ENCODE peak calls at places on chromosomes 5 and 9, in six cellular contexts. One of them, this sample, is unnamed.
A peak's percentile ranks its signal among the peaks of the same experiment; 100 is the strongest.

GRCh38 chr9:36316629-36317317 is 58.5 kb upstream of the GNE start:
- DNase-seq in brain microvascular endothelial cell: peak; percentile 18
- DNase-seq in endothelial cell of umbilical vein: peak; percentile 66
- DNase-seq in tibial artery: no peak
- DNase-seq in left ventricle myocardium inferior: no peak
- DNase-seq in upper lobe of right lung: no peak
- DNase-seq in this sample: peak; percentile 39

GRCh38 chr5:78792342-78793055 is 143.9 kb upstream of the LHFPL2 start:
- DNase-seq in brain microvascular endothelial cell: no peak
- DNase-seq in endothelial cell of umbilical vein: no peak
- DNase-seq in tibial artery: no peak
- DNase-seq in left ventricle myocardium inferior: no peak
- DNase-seq in upper lobe of right lung: no peak
- DNase-seq in this sample: no peak

GRCh38 chr5:122019936-122020590 is 58.0 kb downstream of the LOX start:
- DNase-seq in brain microvascular endothelial cell: no peak
- DNase-seq in endothelial cell of umbilical vein: no peak
- DNase-seq in tibial artery: no peak
- DNase-seq in left ventricle myocardium inferior: no peak
- DNase-seq in upper lobe of right lung: no peak
- DNase-seq in this sample: no peak

GRCh38 chr5:22023784-22024183 is 829.4 kb downstream of the CDH12 start:
- DNase-seq in brain microvascular endothelial cell: no peak
- DNase-seq in endothelial cell of umbilical vein: no peak
- DNase-seq in tibial artery: no peak
- DNase-seq in left ventricle myocardium inferior: no peak
- DNase-seq in upper lobe of right lung: no peak
- DNase-seq in this sample: no peak

GRCh38 chr5:126998201-126998631 is 32.1 kb downstream of the MARCHF3 start:
- DNase-seq in brain microvascular endothelial cell: no peak
- DNase-seq in endothelial cell of umbilical vein: no peak
- DNase-seq in tibial artery: no peak
- DNase-seq in left ventricle myocardium inferior: no peak
- DNase-seq in upper lobe of right lung: no peak
- DNase-seq in this sample: no peak

GRCh38 chr5:148383564-148384388 is at the start of gene FBXO38:
- DNase-seq in brain microvascular endothelial cell: peak; percentile 97
- DNase-seq in endothelial cell of umbilical vein: peak; percentile 97
- DNase-seq in tibial artery: peak; percentile 98
- DNase-seq in left ventricle myocardium inferior: peak; percentile 95
- DNase-seq in upper lobe of right lung: peak; percentile 98
- DNase-seq in this sample: peak; percentile 97

GRCh38 chr5:13946111-13946510 is 1.6 kb upstream of the DNAH5 start:
- DNase-seq in brain microvascular endothelial cell: no peak
- DNase-seq in endothelial cell of umbilical vein: no peak
- DNase-seq in tibial artery: no peak
- DNase-seq in left ventricle myocardium inferior: no peak
- DNase-seq in upper lobe of right lung: no peak
- DNase-seq in this sample: no peak

GRCh38 chr5:39219433-39219832 is at the start of gene FYB1:
- DNase-seq in brain microvascular endothelial cell: no peak
- DNase-seq in endothelial cell of umbilical vein: no peak
- DNase-seq in tibial artery: peak; percentile 76
- DNase-seq in left ventricle myocardium inferior: peak; percentile 46
- DNase-seq in upper lobe of right lung: no peak
- DNase-seq in this sample: no peak

GRCh38 chr9:91486699-91487497 is 63.3 kb upstream of the NFIL3 start:
- DNase-seq in brain microvascular endothelial cell: peak; percentile 66
- DNase-seq in endothelial cell of umbilical vein: no peak
- DNase-seq in tibial artery: no peak
- DNase-seq in left ventricle myocardium inferior: no peak
- DNase-seq in upper lobe of right lung: no peak
- DNase-seq in this sample: no peak

GRCh38 chr5:62460578-62460983 is 48.0 kb downstream of the IPO11 start:
- DNase-seq in brain microvascular endothelial cell: peak; percentile 25
- DNase-seq in endothelial cell of umbilical vein: peak; percentile 67
- DNase-seq in tibial artery: no peak
- DNase-seq in left ventricle myocardium inferior: no peak
- DNase-seq in upper lobe of right lung: no peak
- DNase-seq in this sample: no peak

GRCh38 chr5:172870807-172871431 is 36.9 kb downstream of the ERGIC1 start:
- DNase-seq in brain microvascular endothelial cell: peak; percentile 68
- DNase-seq in endothelial cell of umbilical vein: peak; percentile 61
- DNase-seq in tibial artery: no peak
- DNase-seq in left ventricle myocardium inferior: no peak
- DNase-seq in upper lobe of right lung: peak; percentile 80
- DNase-seq in this sample: no peak

GRCh38 chr9:34072410-34072809 is 23.7 kb upstream of the UBAP2 start:
- DNase-seq in brain microvascular endothelial cell: no peak
- DNase-seq in endothelial cell of umbilical vein: no peak
- DNase-seq in tibial artery: no peak
- DNase-seq in left ventricle myocardium inferior: no peak
- DNase-seq in upper lobe of right lung: no peak
- DNase-seq in this sample: peak; percentile 26

GRCh38 chr5:58085800-58086199 is 374.1 kb downstream of the PLK2 start:
- DNase-seq in brain microvascular endothelial cell: peak; percentile 9
- DNase-seq in endothelial cell of umbilical vein: peak; percentile 60
- DNase-seq in tibial artery: no peak
- DNase-seq in left ventricle myocardium inferior: no peak
- DNase-seq in upper lobe of right lung: no peak
- DNase-seq in this sample: peak; percentile 33

GRCh38 chr9:125904155-125904841 is 157.1 kb downstream of the PBX3 start:
- DNase-seq in brain microvascular endothelial cell: no peak
- DNase-seq in endothelial cell of umbilical vein: peak; percentile 44
- DNase-seq in tibial artery: no peak
- DNase-seq in left ventricle myocardium inferior: no peak
- DNase-seq in upper lobe of right lung: no peak
- DNase-seq in this sample: no peak

GRCh38 chr9:136599811-136600660 is 54.2 kb upstream of the NOTCH1 start:
- DNase-seq in brain microvascular endothelial cell: no peak
- DNase-seq in endothelial cell of umbilical vein: no peak
- DNase-seq in tibial artery: no peak
- DNase-seq in left ventricle myocardium inferior: no peak
- DNase-seq in upper lobe of right lung: no peak
- DNase-seq in this sample: no peak

GRCh38 chr5:88690619-88691560 is 192.1 kb downstream of the MEF2C start:
- DNase-seq in brain microvascular endothelial cell: no peak
- DNase-seq in endothelial cell of umbilical vein: peak; percentile 72
- DNase-seq in tibial artery: peak; percentile 80
- DNase-seq in left ventricle myocardium inferior: peak; percentile 66
- DNase-seq in upper lobe of right lung: peak; percentile 80
- DNase-seq in this sample: peak; percentile 76

GRCh38 chr9:123678878-123679329 is 251.0 kb downstream of the DENND1A start:
- DNase-seq in brain microvascular endothelial cell: no peak
- DNase-seq in endothelial cell of umbilical vein: no peak
- DNase-seq in tibial artery: no peak
- DNase-seq in left ventricle myocardium inferior: no peak
- DNase-seq in upper lobe of right lung: no peak
- DNase-seq in this sample: no peak

GRCh38 chr9:130058887-130059286 is 5.2 kb downstream of the GPR107 start:
- DNase-seq in brain microvascular endothelial cell: no peak
- DNase-seq in endothelial cell of umbilical vein: peak; percentile 68
- DNase-seq in tibial artery: no peak
- DNase-seq in left ventricle myocardium inferior: no peak
- DNase-seq in upper lobe of right lung: no peak
- DNase-seq in this sample: no peak

GRCh38 chr5:87329114-87329513 is 61.4 kb downstream of the RASA1 start:
- DNase-seq in brain microvascular endothelial cell: no peak
- DNase-seq in endothelial cell of umbilical vein: no peak
- DNase-seq in tibial artery: no peak
- DNase-seq in left ventricle myocardium inferior: no peak
- DNase-seq in upper lobe of right lung: no peak
- DNase-seq in this sample: no peak

GRCh38 chr9:16425572-16425971 is 444.9 kb downstream of the BNC2 start:
- DNase-seq in brain microvascular endothelial cell: peak; percentile 43
- DNase-seq in endothelial cell of umbilical vein: no peak
- DNase-seq in tibial artery: no peak
- DNase-seq in left ventricle myocardium inferior: no peak
- DNase-seq in upper lobe of right lung: no peak
- DNase-seq in this sample: no peak

GRCh38 chr9:38149647-38150046 is 80.6 kb upstream of the SHB start:
- DNase-seq in brain microvascular endothelial cell: no peak
- DNase-seq in endothelial cell of umbilical vein: no peak
- DNase-seq in tibial artery: no peak
- DNase-seq in left ventricle myocardium inferior: no peak
- DNase-seq in upper lobe of right lung: peak; percentile 10
- DNase-seq in this sample: no peak

GRCh38 chr9:89377411-89377810 is 59.1 kb downstream of the SECISBP2 start:
- DNase-seq in brain microvascular endothelial cell: no peak
- DNase-seq in endothelial cell of umbilical vein: no peak
- DNase-seq in tibial artery: no peak
- DNase-seq in left ventricle myocardium inferior: no peak
- DNase-seq in upper lobe of right lung: no peak
- DNase-seq in this sample: no peak

GRCh38 chr9:89376286-89376685 is 58.0 kb downstream of the SECISBP2 start:
- DNase-seq in brain microvascular endothelial cell: no peak
- DNase-seq in endothelial cell of umbilical vein: no peak
- DNase-seq in tibial artery: no peak
- DNase-seq in left ventricle myocardium inferior: no peak
- DNase-seq in upper lobe of right lung: no peak
- DNase-seq in this sample: no peak

GRCh38 chr9:89376741-89377140 is 58.4 kb downstream of the SECISBP2 start:
- DNase-seq in brain microvascular endothelial cell: no peak
- DNase-seq in endothelial cell of umbilical vein: no peak
- DNase-seq in tibial artery: no peak
- DNase-seq in left ventricle myocardium inferior: no peak
- DNase-seq in upper lobe of right lung: no peak
- DNase-seq in this sample: no peak

GRCh38 chr9:89374176-89374575 is 55.9 kb downstream of the SECISBP2 start:
- DNase-seq in brain microvascular endothelial cell: peak; percentile 55
- DNase-seq in endothelial cell of umbilical vein: no peak
- DNase-seq in tibial artery: no peak
- DNase-seq in left ventricle myocardium inferior: no peak
- DNase-seq in upper lobe of right lung: no peak
- DNase-seq in this sample: no peak

DNA sequence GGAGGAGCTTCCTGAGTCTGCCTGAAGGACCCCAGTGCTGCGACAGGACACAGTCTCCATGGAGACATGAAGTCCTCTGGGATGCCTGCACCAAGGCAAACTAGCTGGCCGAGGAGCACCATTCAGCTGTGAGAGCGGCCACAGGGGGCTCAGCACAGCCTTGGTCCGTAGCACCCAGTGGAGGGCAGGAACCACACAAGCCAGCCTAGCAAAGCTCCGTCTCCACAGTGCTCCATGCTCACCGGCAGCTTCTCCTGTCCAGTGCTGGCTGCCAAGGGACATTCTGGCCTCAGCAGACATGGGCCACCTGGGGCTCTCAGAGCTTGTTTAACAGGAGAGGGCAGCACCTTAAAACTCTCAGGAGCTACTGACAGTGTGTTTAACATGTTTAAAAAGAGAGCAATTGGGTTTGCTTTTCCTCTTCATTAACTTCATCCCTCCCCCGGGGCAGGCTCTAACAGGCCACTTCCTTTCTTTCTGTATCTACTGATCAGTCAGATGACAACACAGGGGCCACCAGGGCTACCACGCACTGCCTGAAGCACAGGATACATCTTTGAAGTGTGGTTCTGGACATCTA is 57.0 kb downstream of the SECISBP2 start:
- DNase-seq in brain microvascular endothelial cell: peak; percentile 2
- DNase-seq in endothelial cell of umbilical vein: peak; percentile 18
- DNase-seq in tibial artery: no peak
- DNase-seq in left ventricle myocardium inferior: no peak
- DNase-seq in upper lobe of right lung: no peak
- DNase-seq in this sample: no peak
- TF ChIP-seq CTCF in brain microvascular endothelial cell: peak; percentile 5
- TF ChIP-seq CTCF in endothelial cell of umbilical vein: no peak
- TF ChIP-seq CTCF in tibial artery: no peak
- TF ChIP-seq CTCF in left ventricle myocardium inferior: no peak
- TF ChIP-seq CTCF in upper lobe of right lung: no peak
- TF ChIP-seq CTCF in this sample: no peak

DNA sequence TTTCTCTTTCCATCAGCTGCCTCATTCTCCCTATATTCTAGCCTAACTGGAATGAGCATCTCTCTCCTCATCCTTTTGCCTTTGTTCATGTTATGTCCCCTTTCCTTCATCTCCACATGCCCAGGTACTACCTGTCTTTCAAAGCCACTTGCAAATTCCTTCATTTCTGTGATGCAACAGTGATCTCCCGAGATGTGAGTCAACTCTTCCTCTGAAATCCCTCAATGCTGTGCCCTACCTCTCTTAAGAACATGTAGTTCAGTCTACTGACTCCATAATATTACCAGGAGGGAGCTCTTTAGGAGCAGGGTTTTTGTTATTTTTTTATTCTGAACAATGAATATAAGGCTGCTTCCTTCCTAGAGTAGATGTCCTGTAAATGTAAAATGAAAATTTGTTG is 91.6 kb downstream of the ZNF462 start:
- DNase-seq in brain microvascular endothelial cell: no peak
- DNase-seq in endothelial cell of umbilical vein: no peak
- DNase-seq in tibial artery: no peak
- DNase-seq in left ventricle myocardium inferior: no peak
- DNase-seq in upper lobe of right lung: no peak
- DNase-seq in this sample: no peak
- H3K36me3 ChIP-seq in brain microvascular endothelial cell: no peaks in the 10 kb centered on the region
- H3K36me3 ChIP-seq in endothelial cell of umbilical vein: no peaks in the 10 kb centered on the region
- H3K36me3 ChIP-seq in tibial artery: no peaks in the 10 kb centered on the region
- H3K36me3 ChIP-seq in left ventricle myocardium inferior: peaks cover 13% of the 10 kb centered on the region
- H3K36me3 ChIP-seq in upper lobe of right lung: peaks cover 6% of the 10 kb centered on the region
- H3K36me3 ChIP-seq in this sample: peaks cover 6% of the 10 kb centered on the region

DNA sequence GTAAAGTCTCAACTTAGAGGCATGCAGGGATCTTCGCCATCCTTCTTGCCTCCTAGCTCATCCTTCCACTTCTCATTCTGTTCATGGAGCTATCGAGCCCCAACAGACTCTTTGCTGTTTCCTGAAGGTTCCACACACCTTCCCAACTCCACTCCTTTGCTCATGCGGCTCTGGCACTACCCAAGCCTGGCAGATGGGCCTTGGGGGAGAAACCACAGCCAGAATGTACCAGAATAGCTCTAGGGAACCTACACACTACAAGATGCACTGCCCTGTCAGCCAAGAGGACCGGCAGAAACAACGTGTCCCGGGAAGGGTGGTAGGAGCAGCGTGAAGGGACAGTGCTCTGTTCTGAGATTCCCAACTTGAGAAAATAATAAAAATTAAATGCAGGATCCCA is 178.9 kb downstream of the GABBR2 start:
- DNase-seq in brain microvascular endothelial cell: no peak
- DNase-seq in endothelial cell of umbilical vein: no peak
- DNase-seq in tibial artery: no peak
- DNase-seq in left ventricle myocardium inferior: no peak
- DNase-seq in upper lobe of right lung: no peak
- DNase-seq in this sample: no peak
- TF ChIP-seq CTCF in brain microvascular endothelial cell: no peak
- TF ChIP-seq CTCF in endothelial cell of umbilical vein: no peak
- TF ChIP-seq CTCF in tibial artery: no peak
- TF ChIP-seq CTCF in left ventricle myocardium inferior: no peak
- TF ChIP-seq CTCF in upper lobe of right lung: no peak
- TF ChIP-seq CTCF in this sample: no peak

DNA sequence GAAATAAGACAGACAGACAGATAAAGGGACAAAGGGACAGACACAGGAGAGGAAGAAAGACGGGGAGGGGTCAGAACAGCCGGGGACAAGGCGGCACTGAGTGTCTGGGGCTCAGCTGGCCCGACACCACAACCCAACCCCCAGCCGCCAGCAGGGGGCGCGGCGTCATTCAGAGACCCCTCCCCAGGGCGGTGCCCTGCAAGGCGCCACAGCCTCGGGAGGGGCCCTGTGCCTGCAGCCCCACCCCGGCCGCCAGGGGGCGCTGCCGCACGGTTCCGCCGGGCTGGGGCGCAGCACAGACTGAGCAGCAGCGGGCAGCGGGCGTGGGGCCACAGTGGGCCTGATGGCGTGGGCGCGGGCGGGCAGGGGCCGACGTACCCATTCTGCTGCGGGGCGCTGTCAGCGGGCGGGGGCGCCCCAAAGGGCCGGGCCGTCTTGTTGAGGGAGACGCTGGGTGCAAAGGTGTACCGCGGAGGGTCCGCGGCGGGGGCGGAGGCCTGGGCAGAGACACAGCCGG is 5.9 kb downstream of the PDLIM7 start:
- DNase-seq in brain microvascular endothelial cell: no peak
- DNase-seq in endothelial cell of umbilical vein: peak; percentile 79
- DNase-seq in tibial artery: peak; percentile 81
- DNase-seq in left ventricle myocardium inferior: no peak
- DNase-seq in upper lobe of right lung: no peak
- DNase-seq in this sample: no peak
- H3K36me3 ChIP-seq in brain microvascular endothelial cell: peaks cover 83% of the 10 kb centered on the region
- H3K36me3 ChIP-seq in endothelial cell of umbilical vein: peaks cover 38% of the 10 kb centered on the region
- H3K36me3 ChIP-seq in tibial artery: peaks cover 52% of the 10 kb centered on the region
- H3K36me3 ChIP-seq in left ventricle myocardium inferior: peaks cover 60% of the 10 kb centered on the region
- H3K36me3 ChIP-seq in upper lobe of right lung: peaks cover 35% of the 10 kb centered on the region
- H3K36me3 ChIP-seq in this sample: peaks cover 27% of the 10 kb centered on the region